ENCODE peak calls at places on chromosomes 11 and 22, in nine cellular contexts. T is nephron progenitor cell; W is activated naive CD8-positive, alpha-beta T cell treated with anti-CD3 and anti-CD28 coated beads for 36 hours; B is activated T-cell treated with anti-CD3 and anti-CD28 coated beads for 1 hour; C is NCI-H2029; J is anterior cingulate cortex; N is activated CD4-positive, alpha-beta T cell treated with anti-CD3 and anti-CD28 coated beads, Interleukin-2, amount 50 U/mL, for 1 hour; Z is fibroblast of pulmonary artery; E is psoas muscle. H is an unnamed sample.

GRCh38 chr11:3157381-3158130 is 7.6 kb downstream of the OSBPL5 start:
- DNase-seq in B (no peak), T (peak), N (no peak), Z (no peak), W (peak), E (peak), J (no peak), C (no peak), H (no peak)

GRCh38 chr22:44147821-44148574 is 32.7 kb upstream of the PARVG start:
- DNase-seq in T (peak), N (no peak), B (no peak), J (no peak), Z (no peak), C (no peak), E (no peak), W (no peak), H (no peak)

GRCh38 chr22:44191036-44191454 is 10.3 kb downstream of the PARVG start:
- DNase-seq in W (peak), E (no peak), C (no peak), T (no peak), N (no peak), Z (no peak), J (no peak), B (no peak), H (peak)

GRCh38 chr11:128419012-128419767 is 168.2 kb downstream of the ETS1 start:
- DNase-seq in J (no peak), W (no peak), N (no peak), E (no peak), Z (no peak), B (no peak), T (no peak), C (no peak), H (no peak)

GRCh38 chr22:50479686-50480085 is 1.7 kb upstream of the ADM2 start:
- DNase-seq in W (no peak), J (no peak), N (no peak), C (no peak), Z (no peak), B (no peak), E (no peak), T (no peak), H (no peak)

GRCh38 chr11:64810891-64811272 is 531 bp upstream of the MEN1 start:
- DNase-seq in Z (no peak), B (peak), J (no peak), N (peak), E (no peak), W (no peak), C (peak), T (no peak), H (no peak)

GRCh38 chr11:1231396-1232327 is 8.8 kb downstream of the MUC5B start:
- DNase-seq in N (no peak), J (no peak), T (peak), Z (no peak), B (no peak), C (no peak), E (peak), W (no peak), H (no peak)

GRCh38 chr11:83122050-83122449 is 34.9 kb upstream of the PCF11 start:
- DNase-seq in B (no peak), E (no peak), N (no peak), J (no peak), Z (no peak), C (no peak), T (no peak), W (no peak), H (no peak)

GRCh38 chr11:11589385-11589890 is 32.4 kb downstream of the GALNT18 start:
- DNase-seq in J (no peak), B (no peak), C (no peak), W (no peak), E (no peak), Z (no peak), T (no peak), N (no peak), H (no peak)

GRCh38 chr11:23778971-23779370 is 717.9 kb upstream of the LUZP2 start:
- DNase-seq in E (no peak), T (no peak), W (no peak), B (no peak), C (no peak), N (no peak), J (no peak), Z (peak), H (no peak)

GRCh38 chr11:122731500-122731913 is 76.0 kb downstream of the UBASH3B start:
- DNase-seq in J (no peak), C (no peak), T (no peak), E (no peak), W (no peak), Z (peak), B (no peak), N (no peak), H (no peak)